ENCODE peak calls at places on chromosome 1, in eight cellular contexts. S is HCT116, J is body of pancreas, O is adrenal gland, A is sigmoid colon, T is tibial nerve, P is transverse colon, V is A549. D is an unnamed sample.
A peak's percentile ranks its signal among the peaks of the same experiment; 100 is the strongest.

GRCh38 chr1:231594749-231595148 is 31.8 kb upstream of the DISC1 start:
- DNase-seq in A (no peak), T (no peak), J (no peak), P (no peak), O (no peak), V (no peak), S (no peak), D (no peak)

GRCh38 chr1:45868861-45869260 is 65.4 kb downstream of the MAST2 start:
- DNase-seq in S (no peak), A (no peak), T (no peak), J (no peak), V (no peak), P (no peak), O (no peak), D (no peak)

GRCh38 chr1:13813398-13814012 is 113.5 kb downstream of the PRDM2 start:
- DNase-seq in S (no peak), P (no peak), A (no peak), T (no peak), J (peak; percentile 32), V (no peak), O (peak; percentile 25), D (no peak)

GRCh38 chr1:213273546-213273945 is 222.5 kb downstream of the RPS6KC1 start:
- DNase-seq in A (no peak), P (no peak), O (no peak), J (no peak), V (no peak), S (no peak), T (no peak), D (no peak)

GRCh38 chr1:53086504-53087070 is 24.6 kb downstream of the PODN start:
- DNase-seq in S (no peak), T (no peak), P (no peak), V (no peak), O (no peak), J (no peak), A (no peak), D (no peak)

GRCh38 chr1:206556047-206556747 is 48.9 kb downstream of the RASSF5 start:
- DNase-seq in T (no peak), A (no peak), J (no peak), S (no peak), O (peak; percentile 58), P (no peak), V (no peak), D (no peak)

GRCh38 chr1:221440658-221441057 is 301.2 kb downstream of the DUSP10 start:
- DNase-seq in S (peak; percentile 22), A (peak; percentile 79), J (no peak), T (no peak), O (no peak), V (no peak), P (no peak), D (peak; percentile 22)

GRCh38 chr1:182193908-182194550 is 132.5 kb upstream of the ZNF648 start:
- DNase-seq in J (peak; percentile 18), T (peak; percentile 81), S (no peak), O (peak; percentile 51), P (no peak), A (peak; percentile 81), V (no peak), D (no peak)

GRCh38 chr1:155966135-155966534 is 12.2 kb downstream of the ARHGEF2 start:
- DNase-seq in J (no peak), T (no peak), A (no peak), V (no peak), P (no peak), S (no peak), O (no peak), D (no peak)

GRCh38 chr1:103616362-103616761 is 865 bp upstream of the AMY2A start:
- DNase-seq in P (no peak), S (no peak), O (no peak), J (peak; percentile 37), V (no peak), T (no peak), A (no peak), D (no peak)

GRCh38 chr1:37159102-37159501 is 124.8 kb upstream of the GRIK3 start:
- DNase-seq in V (no peak), J (no peak), P (no peak), O (no peak), A (no peak), T (no peak), S (peak; percentile 27), D (no peak)

GRCh38 chr1:170010443-170010842 is 64.1 kb downstream of the KIFAP3 start:
- DNase-seq in P (peak; percentile 14), T (peak; percentile 86), V (peak; percentile 54), J (peak; percentile 39), A (no peak), O (peak; percentile 48), S (peak; percentile 55), D (peak; percentile 40)

GRCh38 chr1:225892307-225892706 is 3.4 kb upstream of the LEFTY1 start:
- DNase-seq in A (no peak), O (no peak), V (no peak), S (no peak), J (no peak), P (no peak), T (no peak), D (no peak)

GRCh38 chr1:225891229-225891972 is 2.5 kb upstream of the LEFTY1 start:
- DNase-seq in V (peak; percentile 36), J (peak; percentile 92), O (no peak), S (no peak), P (peak; percentile 67), T (no peak), A (no peak), D (no peak)

GRCh38 chr1:225889743-225890142 is 797 bp upstream of the LEFTY1 start:
- DNase-seq in A (no peak), S (no peak), P (no peak), O (no peak), J (no peak), T (no peak), V (no peak), D (no peak)

GRCh38 chr1:225888898-225889690 is at the start of gene LEFTY1:
- DNase-seq in T (no peak), O (no peak), V (no peak), A (no peak), P (peak; percentile 73), J (peak; percentile 48), S (no peak), D (no peak)

GRCh38 chr1:225890346-225891228 is 1.6 kb upstream of the LEFTY1 start:
- DNase-seq in O (no peak), S (no peak), T (no peak), J (peak; percentile 58), V (no peak), P (peak; percentile 55), A (no peak), D (no peak)
- H3K4me3 ChIP-seq in O (no peak overlapping the region), S (no peak overlapping the region), T (no peak overlapping the region), J (no peak overlapping the region), V (no peak overlapping the region), P (no peak overlapping the region), A (no peak overlapping the region), D (no peak overlapping the region)

DNA sequence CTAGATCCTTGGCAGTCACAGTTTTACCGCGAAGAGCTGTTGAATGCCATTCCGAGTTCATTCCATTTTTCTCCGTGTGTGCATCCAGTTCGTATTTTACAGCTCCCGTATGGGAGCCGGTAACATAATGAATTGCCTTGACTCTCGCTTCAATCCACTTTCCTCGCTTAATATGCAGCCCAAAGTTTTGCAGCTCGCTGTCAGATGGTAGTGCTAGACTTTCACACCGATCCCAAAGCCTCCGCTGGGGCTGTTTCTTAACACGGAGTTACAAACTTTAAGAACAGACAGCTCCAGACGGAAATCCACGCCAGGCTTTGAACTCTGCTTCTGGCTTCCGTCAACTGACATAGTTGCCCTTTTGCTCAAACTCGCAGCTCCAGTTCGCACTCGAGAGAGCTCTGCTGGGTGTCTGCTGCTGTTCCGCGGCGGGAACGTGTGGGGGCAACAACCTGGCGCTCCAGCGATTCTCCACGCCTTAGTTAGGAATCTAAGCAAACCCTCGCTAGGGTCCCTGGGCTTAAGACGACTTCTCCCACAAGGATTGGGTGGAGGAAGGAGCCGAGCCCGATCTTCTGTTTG is 3.5 kb upstream of the ARID1A start:
- DNase-seq in O (peak; percentile 85), T (peak; percentile 88), S (peak; percentile 91), J (peak; percentile 88), P (peak; percentile 90), A (peak; percentile 95), V (peak; percentile 91), D (peak; percentile 87)
- TF ChIP-seq POLR2A in O (peak; percentile 62), T (peak; percentile 81), S (peak; percentile 72), J (peak; percentile 45), P (peak; percentile 88), A (peak; percentile 72), V (peak; percentile 71), D (peak; percentile 41)

GRCh38 chr1:21333824-21334213 is 43.6 kb upstream of the ECE1 start:
- DNase-seq in P (no peak), A (no peak), J (no peak), T (no peak), S (no peak), O (no peak), V (no peak), D (no peak)
- H3K4me1 ChIP-seq in P (peaks cover 93% of the 10 kb centered on the region), A (peaks cover 99% of the 10 kb centered on the region), J (peaks cover 96% of the 10 kb centered on the region), T (peaks cover 88% of the 10 kb centered on the region), S (peaks cover 60% of the 10 kb centered on the region), O (peaks cover 97% of the 10 kb centered on the region), V (peaks cover 93% of the 10 kb centered on the region), D (peaks cover 13% of the 10 kb centered on the region)

GRCh38 chr1:9200441-9200840 is 34.1 kb upstream of the H6PD start:
- DNase-seq in P (no peak), J (no peak), O (no peak), A (no peak), S (no peak), V (no peak), T (no peak), D (no peak)

GRCh38 chr1:9196129-9197040 is 38.2 kb upstream of the H6PD start:
- DNase-seq in T (peak; percentile 96), V (peak; percentile 48), A (peak; percentile 82), J (peak; percentile 78), S (no peak), O (peak; percentile 93), P (peak; percentile 74), D (peak; percentile 82)

GRCh38 chr1:9195651-9196050 is 38.9 kb upstream of the H6PD start:
- DNase-seq in P (no peak), O (peak; percentile 91), T (no peak), J (no peak), S (no peak), A (no peak), V (no peak), D (no peak)

GRCh38 chr1:9198538-9199361 is 35.8 kb upstream of the H6PD start:
- DNase-seq in O (peak; percentile 36), T (no peak), J (peak; percentile 29), S (no peak), P (no peak), V (no peak), A (no peak), D (peak; percentile 41)

DNA sequence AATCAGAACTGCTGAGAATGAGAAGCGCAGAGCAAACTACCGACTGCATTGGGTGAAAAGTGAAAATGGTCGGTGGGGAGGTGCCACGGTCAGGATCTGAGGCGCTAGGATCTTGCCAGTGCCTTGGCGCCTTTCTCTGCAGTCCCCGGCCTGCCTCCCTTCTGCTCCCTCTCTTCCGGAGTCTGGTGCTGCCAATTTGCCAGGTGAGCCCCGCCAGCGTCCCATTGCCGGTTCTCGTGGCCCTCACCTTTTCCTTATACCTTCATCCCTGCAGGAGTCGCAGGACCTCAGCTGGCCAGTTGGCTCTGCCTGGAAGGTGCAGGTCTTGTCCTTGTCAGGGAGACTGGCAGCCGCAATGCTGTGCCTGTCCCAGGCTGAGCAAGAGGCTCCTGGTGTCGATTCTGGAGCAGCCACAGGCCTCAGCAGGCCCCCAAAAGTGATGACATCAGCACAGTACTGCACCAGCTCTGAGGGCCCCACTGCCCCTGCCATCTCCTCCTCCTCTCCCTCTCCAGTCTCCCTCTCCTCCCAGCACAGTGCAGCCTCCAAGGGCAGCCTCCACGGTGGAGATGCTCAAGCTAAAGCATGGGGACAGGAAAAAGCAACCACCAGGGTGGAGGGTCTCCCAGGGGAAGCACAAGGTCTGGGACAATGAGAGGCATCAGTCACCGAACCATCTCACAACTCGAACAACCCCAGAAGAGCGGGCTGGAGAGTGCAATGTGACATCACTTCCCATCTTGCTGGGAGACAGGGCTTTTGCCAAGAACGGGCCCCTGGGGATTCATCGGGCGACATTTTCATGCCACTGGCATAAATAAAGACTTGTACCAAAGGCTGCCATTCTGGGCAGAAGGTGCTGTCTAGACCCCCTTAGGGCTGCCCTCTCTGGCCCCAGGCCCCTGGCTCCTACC is 37.1 kb upstream of the H6PD start:
- DNase-seq in P (no peak), J (no peak), S (no peak), A (no peak), O (no peak), V (no peak), T (no peak), D (peak; percentile 52)
- H3K4me3 ChIP-seq in P (no peak overlapping the region), J (no peak overlapping the region), S (no peak overlapping the region), A (no peak overlapping the region), O (no peak overlapping the region), V (no peak overlapping the region), T (no peak overlapping the region), D (peak overlapping the region; percentile 27)